ENCODE peak calls at places on chromosomes 6 and 20, in six cellular contexts. J is central memory CD4-positive, alpha-beta T cell; V is stimulated activated naive CD8-positive, alpha-beta T cell treated with anti-CD3 and anti-CD28 coated beads, Interleukin-15, amount 100 ng/mL, for 72 hours; Z is GM19239; H is iris pigment epithelial cell; Q is M059J. S is an unnamed sample.

GRCh38 chr20:47079047-47079446 is 184.4 kb downstream of the EYA2 start:
- DNase-seq in J (no peak), V (no peak), Z (no peak), H (no peak), Q (no peak), S (no peak)

GRCh38 chr20:61684583-61685235 is 381.0 kb downstream of the TAF4 start:
- DNase-seq in J (no peak), V (no peak), Z (no peak), H (no peak), Q (no peak), S (peak)

GRCh38 chr20:9112541-9113515 is 43.9 kb downstream of the PLCB4 start:
- DNase-seq in J (no peak), V (no peak), Z (no peak), H (peak), Q (peak), S (peak)

GRCh38 chr6:137962725-137963124 is 95.7 kb downstream of the TNFAIP3 start:
- DNase-seq in J (no peak), V (no peak), Z (no peak), H (no peak), Q (no peak), S (no peak)

GRCh38 chr20:35702051-35702823 is 3.0 kb downstream of the ROMO1 start:
- DNase-seq in J (no peak), V (no peak), Z (no peak), H (peak), Q (peak), S (no peak)

GRCh38 chr6:2594868-2595267 is 155.9 kb downstream of the MYLK4 start:
- DNase-seq in J (no peak), V (no peak), Z (no peak), H (no peak), Q (no peak), S (no peak)

GRCh38 chr20:50831605-50832004 is 36.7 kb downstream of the BCAS4 start:
- DNase-seq in J (no peak), V (no peak), Z (no peak), H (no peak), Q (no peak), S (no peak)

GRCh38 chr6:136114661-136115060 is 135.4 kb downstream of the MTFR2 start:
- DNase-seq in J (no peak), V (no peak), Z (no peak), H (no peak), Q (no peak), S (no peak)

GRCh38 chr6:85429346-85429745 is 20.5 kb upstream of the NT5E start:
- DNase-seq in J (no peak), V (no peak), Z (no peak), H (peak), Q (no peak), S (no peak)

GRCh38 chr6:129785081-129785755 is 75.2 kb upstream of the ARHGAP18 start:
- DNase-seq in J (no peak), V (no peak), Z (no peak), H (peak), Q (peak), S (peak)

GRCh38 chr6:35185302-35185681 is 28.5 kb upstream of the SCUBE3 start:
- DNase-seq in J (no peak), V (no peak), Z (no peak), H (peak), Q (peak), S (peak)

GRCh38 chr20:23435675-23436539 is 3.6 kb upstream of the CSTL1 start:
- DNase-seq in J (no peak), V (no peak), Z (no peak), H (no peak), Q (no peak), S (no peak)

GRCh38 chr6:31631209-31631608 is 10.7 kb downstream of the PRRC2A start:
- DNase-seq in J (no peak), V (no peak), Z (no peak), H (no peak), Q (no peak), S (no peak)

GRCh38 chr6:142416179-142416578 is 114.4 kb downstream of the ADGRG6 start:
- DNase-seq in J (no peak), V (no peak), Z (no peak), H (peak), Q (peak), S (peak)

GRCh38 chr6:17700421-17701416 is 6.0 kb downstream of the NUP153 start:
- DNase-seq in J (no peak), V (no peak), Z (no peak), H (no peak), Q (peak), S (no peak)

GRCh38 chr20:35011589-35012226 is 56.0 kb downstream of the MYH7B start:
- DNase-seq in J (no peak), V (no peak), Z (no peak), H (no peak), Q (no peak), S (no peak)

GRCh38 chr20:63542696-63543095 is 4.9 kb downstream of the SRMS start:
- DNase-seq in J (no peak), V (no peak), Z (no peak), H (no peak), Q (no peak), S (no peak)

GRCh38 chr6:158818008-158818579 is 1.1 kb downstream of the EZR start:
- DNase-seq in J (peak), V (peak), Z (no peak), H (peak), Q (peak), S (peak)

GRCh38 chr6:170200458-170200891 is 90.4 kb downstream of the DLL1 start:
- DNase-seq in J (no peak), V (no peak), Z (no peak), H (no peak), Q (peak), S (no peak)

GRCh38 chr6:139145661-139146060 is 10.8 kb downstream of the HECA start:
- DNase-seq in J (no peak), V (no peak), Z (no peak), H (no peak), Q (no peak), S (no peak)

GRCh38 chr6:113879186-113880096 is 22.3 kb downstream of the MARCKS start:
- DNase-seq in J (no peak), V (no peak), Z (peak), H (peak), Q (peak), S (peak)

GRCh38 chr6:31266721-31267360 is 5.1 kb downstream of the HLA-C start:
- DNase-seq in J (no peak), V (no peak), Z (no peak), H (no peak), Q (no peak), S (no peak)

GRCh38 chr20:53071833-53072232 is 99.7 kb downstream of the TSHZ2 start:
- DNase-seq in J (no peak), V (no peak), Z (no peak), H (no peak), Q (peak), S (no peak)

GRCh38 chr6:160263214-160263939 is 4.8 kb upstream of the SLC22A2 start:
- DNase-seq in J (no peak), V (no peak), Z (no peak), H (no peak), Q (no peak), S (no peak)

GRCh38 chr20:36975085-36975829 is 23.7 kb upstream of the SAMHD1 start:
- DNase-seq in J (peak), V (no peak), Z (peak), H (no peak), Q (no peak), S (no peak)

GRCh38 chr6:33201147-33201545 is 479 bp downstream of the SLC39A7 start:
- DNase-seq in J (no peak), V (no peak), Z (no peak), H (no peak), Q (no peak), S (no peak)

GRCh38 chr6:39934060-39934757 is at the start of gene MOCS1:
- DNase-seq in J (no peak), V (peak), Z (no peak), H (peak), Q (peak), S (peak)

GRCh38 chr20:63589261-63590217 is 15.5 kb upstream of the HELZ2 start:
- DNase-seq in J (no peak), V (no peak), Z (no peak), H (no peak), Q (no peak), S (no peak)

GRCh38 chr20:33697129-33697528 is 10.9 kb upstream of the E2F1 start:
- DNase-seq in J (no peak), V (no peak), Z (no peak), H (no peak), Q (peak), S (no peak)

GRCh38 chr20:44401052-44401769 is 45.7 kb downstream of the HNF4A start:
- DNase-seq in J (no peak), V (no peak), Z (no peak), H (no peak), Q (no peak), S (no peak)

GRCh38 chr6:33947916-33948594 is 144.3 kb upstream of the MLN start:
- DNase-seq in J (no peak), V (no peak), Z (no peak), H (no peak), Q (no peak), S (no peak)

GRCh38 chr20:47232518-47232917 is 124.0 kb downstream of the ZMYND8 start:
- DNase-seq in J (no peak), V (no peak), Z (no peak), H (no peak), Q (no peak), S (no peak)

GRCh38 chr6:7821426-7821825 is 89.2 kb downstream of the TXNDC5 start:
- DNase-seq in J (no peak), V (no peak), Z (no peak), H (peak), Q (peak), S (no peak)

GRCh38 chr20:57473246-57474042 is 51.5 kb downstream of the CTCFL start:
- DNase-seq in J (no peak), V (no peak), Z (peak), H (peak), Q (no peak), S (no peak)

GRCh38 chr6:88864347-88865057 is 98.9 kb downstream of the RNGTT start:
- DNase-seq in J (no peak), V (no peak), Z (no peak), H (no peak), Q (no peak), S (no peak)

GRCh38 chr20:43840382-43841070 is 74.1 kb upstream of the TOX2 start:
- DNase-seq in J (no peak), V (peak), Z (peak), H (peak), Q (peak), S (no peak)

GRCh38 chr20:33826270-33826897 is 15.2 kb downstream of the CHMP4B start:
- DNase-seq in J (no peak), V (no peak), Z (no peak), H (no peak), Q (peak), S (no peak)

GRCh38 chr6:160051390-160051789 is 70.2 kb upstream of the SLC22A1 start:
- DNase-seq in J (no peak), V (no peak), Z (no peak), H (peak), Q (peak), S (no peak)

S was measured in NCI-H226.